ENCODE peak calls at places on chromosomes 13 and 19, in eight cellular contexts. E is BJ, A is GM23338, X is DND-41, Z is cardiac muscle cell, H is AG10803, I is IMR-90, Y is upper lobe of right lung. J is an unnamed sample.

GRCh38 chr13:85806553-85807175 is 7.4 kb upstream of the SLITRK6 start:
- DNase-seq in X (no peak), I (peak; percentile 61), H (peak; percentile 37), Z (peak; percentile 75), E (no peak), Y (no peak), A (peak; percentile 82), J (peak; percentile 41)

GRCh38 chr19:43490759-43491158 is 13.8 kb downstream of the PHLDB3 start:
- DNase-seq in Y (no peak), H (no peak), E (no peak), X (no peak), I (no peak), A (no peak), Z (no peak), J (no peak)

GRCh38 chr13:75347925-75348324 is 134.0 kb downstream of the TBC1D4 start:
- DNase-seq in E (no peak), A (no peak), H (no peak), I (no peak), Y (no peak), X (no peak), Z (no peak), J (no peak)

GRCh38 chr13:80469841-80470378 is 129.0 kb upstream of the SPRY2 start:
- DNase-seq in Z (peak; percentile 95), Y (no peak), H (peak; percentile 4), X (no peak), E (no peak), A (no peak), I (peak; percentile 31), J (no peak)

GRCh38 chr13:39364797-39365468 is 238.1 kb downstream of the LHFPL6 start:
- DNase-seq in I (peak; percentile 48), X (no peak), Y (no peak), A (peak; percentile 67), E (no peak), H (peak; percentile 43), Z (peak; percentile 16), J (no peak)

GRCh38 chr19:33497778-33498175 is 23.8 kb downstream of the PEPD start:
- DNase-seq in A (no peak), E (no peak), I (no peak), H (no peak), X (no peak), Z (no peak), Y (no peak), J (no peak)

GRCh38 chr13:107347641-107348369 is 779.9 kb upstream of the ARGLU1 start:
- DNase-seq in X (no peak), A (no peak), H (no peak), I (no peak), E (no peak), Y (no peak), Z (peak; percentile 34), J (no peak)

GRCh38 chr13:29595380-29596063 is at the start of gene SLC7A1:
- DNase-seq in Y (peak; percentile 92), X (peak; percentile 87), Z (peak; percentile 84), H (peak; percentile 84), A (peak; percentile 95), I (peak; percentile 80), E (no peak), J (peak; percentile 94)

GRCh38 chr19:850221-850978 is 1.7 kb upstream of the ELANE start:
- DNase-seq in E (peak; percentile 75), Z (peak; percentile 100), A (peak; percentile 65), H (peak; percentile 95), Y (peak; percentile 93), X (peak; percentile 21), I (peak; percentile 81), J (no peak)

GRCh38 chr13:98622926-98623325 is 46.0 kb upstream of the STK24 start:
- DNase-seq in Y (no peak), I (no peak), X (no peak), E (no peak), Z (no peak), H (no peak), A (no peak), J (no peak)

GRCh38 chr13:74061939-74062595 is 72.1 kb downstream of the KLF12 start:
- DNase-seq in E (peak; percentile 28), H (peak; percentile 74), Z (peak; percentile 80), A (no peak), Y (no peak), I (peak; percentile 47), X (peak; percentile 75), J (peak; percentile 84)

GRCh38 chr13:52405767-52406494 is at the start of gene THSD1:
- DNase-seq in Z (peak; percentile 52), Y (peak; percentile 79), I (peak; percentile 41), X (no peak), E (no peak), A (peak; percentile 71), H (peak; percentile 56), J (peak; percentile 16)

GRCh38 chr13:90105276-90105675 is 1242.2 kb upstream of the MIR17HG start:
- DNase-seq in X (no peak), I (no peak), Y (no peak), E (peak; percentile 12), H (peak; percentile 56), A (no peak), Z (peak; percentile 6), J (no peak)

GRCh38 chr13:65638572-65639168 is 1591.5 kb downstream of the PCDH9 start:
- DNase-seq in I (peak; percentile 63), A (peak; percentile 72), H (peak; percentile 59), Z (peak; percentile 79), X (no peak), E (no peak), Y (no peak), J (peak; percentile 52)

GRCh38 chr13:83325454-83325853 is 556.8 kb downstream of the SLITRK1 start:
- DNase-seq in I (peak; percentile 86), E (peak; percentile 51), H (peak; percentile 85), Y (no peak), X (no peak), A (no peak), Z (peak; percentile 21), J (no peak)

GRCh38 chr19:55305491-55305890 is 19.6 kb downstream of the TMEM150B start:
- DNase-seq in Z (peak; percentile 34), Y (no peak), A (peak; percentile 88), H (peak; percentile 22), X (peak; percentile 66), E (no peak), I (no peak), J (peak; percentile 46)

GRCh38 chr13:46484561-46484960 is 68.4 kb upstream of the LRCH1 start:
- DNase-seq in Y (no peak), H (no peak), A (no peak), Z (no peak), E (no peak), X (no peak), I (no peak), J (no peak)

GRCh38 chr13:92991687-92992086 is 234.9 kb upstream of the GPC6 start:
- DNase-seq in H (peak; percentile 9), A (no peak), Y (no peak), E (no peak), I (peak; percentile 11), Z (peak; percentile 60), X (no peak), J (no peak)

GRCh38 chr19:28820289-28820688 is 392.7 kb downstream of the UQCRFS1 start:
- DNase-seq in I (no peak), Y (no peak), H (no peak), X (no peak), E (no peak), A (no peak), Z (no peak), J (peak; percentile 24)

GRCh38 chr13:106796280-106797047 is 228.5 kb upstream of the ARGLU1 start:
- DNase-seq in A (peak; percentile 96), Z (peak; percentile 2), H (no peak), Y (no peak), E (no peak), I (no peak), X (no peak), J (no peak)

GRCh38 chr13:113820813-113821651 is 42.8 kb downstream of the GAS6 start:
- DNase-seq in H (peak; percentile 99), X (no peak), A (no peak), E (peak; percentile 97), Z (peak; percentile 94), Y (no peak), I (peak; percentile 99), J (no peak)

DNA sequence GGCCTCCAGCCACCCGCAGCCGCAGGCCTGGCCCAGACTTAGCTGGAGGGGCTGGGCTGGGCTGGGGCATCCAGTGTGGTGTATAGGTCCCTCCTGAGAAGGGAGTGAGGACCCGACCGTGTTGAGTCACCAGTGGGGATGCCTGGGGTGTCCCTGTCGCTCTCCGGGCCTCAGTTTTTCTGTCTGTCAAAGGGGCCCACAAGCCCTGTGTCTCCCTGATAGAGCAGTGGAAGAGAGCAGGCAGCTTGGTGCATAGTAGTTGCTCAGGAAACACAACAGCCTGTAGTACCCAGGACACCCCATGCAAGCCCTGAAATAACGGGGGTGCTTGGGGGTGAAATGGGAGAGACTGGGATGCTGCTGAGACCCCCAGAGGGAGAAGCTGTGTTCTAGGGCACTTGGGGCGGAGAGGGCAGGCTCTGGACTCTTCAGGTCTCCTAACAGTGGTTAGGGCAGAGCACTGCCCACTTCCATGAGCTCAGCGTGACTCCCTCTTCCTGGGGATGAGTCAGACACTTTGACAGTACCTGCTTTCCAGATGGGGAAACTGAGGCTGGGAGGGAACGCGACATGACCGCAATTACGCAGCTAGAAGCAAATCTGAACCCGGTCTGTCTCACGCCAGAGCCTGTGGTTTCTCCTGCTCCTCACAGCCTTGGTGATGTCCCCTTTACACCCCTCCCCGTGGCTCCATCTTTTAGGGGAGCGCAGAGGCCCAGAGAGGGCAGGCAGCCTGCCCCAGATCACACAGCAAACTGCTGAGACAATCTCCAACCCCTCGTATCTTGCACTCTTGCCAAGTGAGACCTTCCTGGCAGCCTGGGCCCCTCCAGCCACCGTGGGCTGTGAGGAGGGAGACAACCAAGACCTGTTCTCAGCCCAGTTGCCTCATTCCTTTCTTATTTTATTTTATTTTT is 692 bp downstream of the SULT2B1 start:
- DNase-seq in I (no peak), Z (no peak), X (no peak), E (no peak), A (no peak), Y (no peak), H (no peak), J (no peak)
- H3K4me3 ChIP-seq in I (no peak overlapping the region), Z (no peak overlapping the region), X (no peak overlapping the region), E (no peak overlapping the region), A (no peak overlapping the region), Y (peak overlapping the region; percentile 26), H (no peak overlapping the region), J (no peak overlapping the region)

GRCh38 chr19:50205681-50206138 is 2.3 kb downstream of the MYH14 start:
- DNase-seq in X (no peak), Y (peak; percentile 84), I (no peak), A (peak; percentile 72), H (no peak), Z (no peak), E (no peak), J (no peak)
- TF ChIP-seq CTCF in X (no peak), Y (no peak), I (no peak), A (no peak), H (no peak), Z (no peak), E (no peak), J (no peak)

DNA sequence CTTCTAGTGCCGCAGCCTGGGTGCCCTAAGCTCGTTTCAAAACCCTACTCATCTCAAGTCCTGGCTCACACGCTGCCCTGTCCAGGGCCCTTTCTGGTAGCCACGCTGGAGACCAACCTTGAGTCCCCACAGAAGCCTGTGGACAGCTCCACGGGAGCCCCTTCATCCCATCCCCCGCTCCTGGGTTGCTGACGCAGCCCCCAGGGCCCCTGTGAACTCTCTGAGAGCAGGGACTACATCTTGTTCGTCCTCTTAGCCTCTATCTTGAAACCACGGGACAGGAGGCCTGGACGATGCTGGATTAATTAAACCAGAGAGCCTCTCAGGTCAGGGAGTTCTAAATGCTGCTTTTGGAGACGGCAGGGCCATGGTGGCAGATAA is 7.4 kb downstream of the MLLT1 start:
- DNase-seq in Y (no peak), Z (no peak), A (no peak), E (no peak), I (no peak), H (no peak), X (no peak), J (no peak)
- H3K4me3 ChIP-seq in Y (no peak overlapping the region), Z (no peak overlapping the region), A (peak overlapping the region; percentile 38), E (no peak overlapping the region), I (no peak overlapping the region), H (peak overlapping the region; percentile 51), X (no peak overlapping the region), J (no peak overlapping the region)

GRCh38 chr19:35977446-35978222 is 17.4 kb upstream of the SDHAF1 start:
- DNase-seq in I (no peak), Z (no peak), E (no peak), A (peak; percentile 95), Y (no peak), X (peak; percentile 46), H (no peak), J (peak; percentile 59)
- TF ChIP-seq CTCF in I (peak; percentile 10), Z (peak; percentile 6), E (no peak), A (peak; percentile 88), Y (no peak), X (peak; percentile 45), H (no peak), J (peak; percentile 28)